ENCODE peak calls at places on chromosome 2, in five cellular contexts. E is kidney, X is right lobe of liver, A is left lung, C is cardiac muscle cell. Q is an unnamed sample. For H3K4me1, the result is how much of the 10 kb centered on the place peaks cover.

GRCh38 chr2:234399451-234400246 is 97.2 kb downstream of the ARL4C start:
- DNase-seq in C (no peak), A (no peak), X (no peak), E (no peak), Q (no peak)

GRCh38 chr2:27566628-27567027 is 16.2 kb upstream of the ZNF512 start:
- DNase-seq in X (no peak), E (no peak), C (no peak), A (no peak), Q (no peak)

GRCh38 chr2:159637988-159638501 is 21.7 kb upstream of the BAZ2B start:
- DNase-seq in C (no peak), E (no peak), A (no peak), X (no peak), Q (no peak)

GRCh38 chr2:8583400-8584173 is 98.3 kb upstream of the ID2 start:
- DNase-seq in E (peak), A (peak), X (peak), C (peak), Q (peak)

GRCh38 chr2:158729873-158730620 is 65.1 kb upstream of the DAPL1 start:
- DNase-seq in C (no peak), X (no peak), E (peak), A (no peak), Q (no peak)

GRCh38 chr2:72959995-72960981 is 43.0 kb downstream of the EMX1 start:
- DNase-seq in X (no peak), C (no peak), A (peak), E (peak), Q (no peak)

GRCh38 chr2:43059183-43059897 is 167.1 kb downstream of the ZFP36L2 start:
- DNase-seq in C (peak), X (peak), A (no peak), E (peak), Q (peak)

GRCh38 chr2:227153307-227153706 is 10.7 kb downstream of the COL4A4 start:
- DNase-seq in C (no peak), A (no peak), E (no peak), X (no peak), Q (no peak)

GRCh38 chr2:41894563-41895333 is 153.1 kb upstream of the PKDCC start:
- DNase-seq in X (peak), C (no peak), E (no peak), A (no peak), Q (no peak)

GRCh38 chr2:164046040-164046439 is 310.2 kb upstream of the FIGN start:
- DNase-seq in C (no peak), X (no peak), E (no peak), A (no peak), Q (no peak)

GRCh38 chr2:108268001-108268400 is 20.7 kb upstream of the SULT1C2 start:
- DNase-seq in C (no peak), E (no peak), X (no peak), A (no peak), Q (no peak)

GRCh38 chr2:165691615-165692014 is 102.4 kb downstream of the GALNT3 start:
- DNase-seq in X (no peak), E (no peak), A (no peak), C (no peak), Q (no peak)

GRCh38 chr2:168589236-168589635 is 133.2 kb downstream of the CERS6 start:
- DNase-seq in E (no peak), C (no peak), X (no peak), A (no peak), Q (no peak)

GRCh38 chr2:97996679-97997078 is 931 bp upstream of the TMEM131 start:
- DNase-seq in C (no peak), X (no peak), A (no peak), E (no peak), Q (peak)

GRCh38 chr2:5692561-5693287 is 540 bp downstream of the SOX11 start:
- DNase-seq in X (no peak), E (peak), C (peak), A (peak), Q (no peak)

GRCh38 chr2:30821960-30822359 is 14.7 kb upstream of the CAPN13 start:
- DNase-seq in X (peak), A (no peak), C (no peak), E (no peak), Q (no peak)

GRCh38 chr2:17107131-17107530 is 411.1 kb downstream of the RAD51AP2 start:
- DNase-seq in C (no peak), A (no peak), X (no peak), E (no peak), Q (no peak)

GRCh38 chr2:12619975-12620374 is 96.8 kb upstream of the TRIB2 start:
- DNase-seq in A (no peak), C (no peak), X (no peak), E (no peak), Q (no peak)

GRCh38 chr2:228657807-228658402 is 476.4 kb upstream of the SPHKAP start:
- DNase-seq in C (peak), A (no peak), E (no peak), X (no peak), Q (no peak)

GRCh38 chr2:230130668-230131364 is 62.1 kb upstream of the SLC16A14 start:
- DNase-seq in A (no peak), X (no peak), C (no peak), E (peak), Q (no peak)

GRCh38 chr2:187614756-187615155 is 60.5 kb upstream of the TFPI start:
- DNase-seq in A (no peak), X (no peak), C (no peak), E (no peak), Q (no peak)

GRCh38 chr2:133434962-133435668 is 133.1 kb downstream of the NCKAP5 start:
- DNase-seq in X (no peak), E (no peak), C (no peak), A (no peak), Q (no peak)

GRCh38 chr2:26035110-26035728 is 1.3 kb downstream of the RAB10 start:
- DNase-seq in C (no peak), A (no peak), E (no peak), X (no peak), Q (no peak)

GRCh38 chr2:8872821-8873432 is 35.5 kb upstream of the KIDINS220 start:
- DNase-seq in A (no peak), C (peak), X (no peak), E (no peak), Q (no peak)

GRCh38 chr2:50401772-50402653 is 629.9 kb downstream of the NRXN1 start:
- DNase-seq in E (no peak), A (no peak), X (no peak), C (peak), Q (no peak)

GRCh38 chr2:38097611-38098350 is 21.8 kb upstream of the CYP1B1 start:
- DNase-seq in C (no peak), E (no peak), A (no peak), X (no peak), Q (no peak)

GRCh38 chr2:38095079-38095478 is 19.1 kb upstream of the CYP1B1 start:
- DNase-seq in C (no peak), X (no peak), E (peak), A (no peak), Q (no peak)

GRCh38 chr2:38095655-38095995 is 19.7 kb upstream of the CYP1B1 start:
- DNase-seq in C (no peak), X (no peak), A (no peak), E (no peak), Q (no peak)

GRCh38 chr2:38098351-38099095 is 22.6 kb upstream of the CYP1B1 start:
- DNase-seq in A (no peak), X (no peak), C (no peak), E (no peak), Q (no peak)

GRCh38 chr2:38095996-38096861 is 20.3 kb upstream of the CYP1B1 start:
- DNase-seq in E (no peak), X (no peak), A (no peak), C (peak), Q (no peak)
- H3K4me1 ChIP-seq in E (under half), X (under half), A (half or more), C (under half), Q (half or more)

DNA sequence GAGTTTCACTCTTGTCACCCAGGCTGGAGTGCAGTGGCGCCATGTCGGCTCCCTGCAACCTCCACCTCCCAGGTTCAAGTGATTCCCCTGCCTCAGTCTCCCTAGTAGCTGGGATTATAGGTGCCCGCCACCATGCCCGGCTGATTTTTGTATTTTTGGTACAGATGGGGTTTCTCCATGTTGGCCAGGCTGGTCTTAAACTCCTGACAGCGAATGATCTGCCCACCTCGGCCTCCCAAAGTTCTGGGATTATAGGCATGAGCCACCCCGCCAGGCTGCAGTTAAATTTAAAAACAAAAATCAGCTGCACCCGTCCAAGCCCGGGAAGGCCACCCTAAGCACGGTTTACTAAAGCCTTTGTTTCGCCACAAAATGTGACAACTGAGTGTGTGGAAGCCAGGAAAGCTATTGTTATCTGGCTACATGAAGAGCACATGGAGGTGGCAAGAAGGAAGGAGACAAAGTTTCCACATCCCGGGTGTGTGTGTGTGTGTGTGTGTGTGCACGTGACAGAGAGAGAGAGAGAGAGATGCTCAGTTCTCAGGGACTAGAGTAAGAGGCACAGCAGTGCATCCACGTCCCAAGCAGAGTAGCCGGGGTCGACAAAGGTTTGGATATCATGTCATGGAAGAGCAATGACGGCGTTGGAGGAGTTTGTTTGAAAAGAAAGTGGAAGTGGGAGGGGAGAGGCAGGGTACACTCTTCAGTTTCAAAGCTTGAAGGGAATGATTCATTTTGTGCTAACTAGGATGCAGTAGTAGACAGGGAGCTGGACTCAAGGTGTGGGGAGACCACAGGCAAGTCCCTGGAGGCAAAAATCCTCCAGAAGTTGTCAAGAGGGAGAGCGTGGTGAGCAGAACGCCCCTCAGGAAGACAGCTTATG is 20.1 kb downstream of the INPP5D start:
- DNase-seq in C (no peak), A (no peak), E (peak), X (peak), Q (peak)
- H3K4me3 ChIP-seq in C (no peak), A (no peak), E (no peak), X (no peak), Q (no peak)

DNA sequence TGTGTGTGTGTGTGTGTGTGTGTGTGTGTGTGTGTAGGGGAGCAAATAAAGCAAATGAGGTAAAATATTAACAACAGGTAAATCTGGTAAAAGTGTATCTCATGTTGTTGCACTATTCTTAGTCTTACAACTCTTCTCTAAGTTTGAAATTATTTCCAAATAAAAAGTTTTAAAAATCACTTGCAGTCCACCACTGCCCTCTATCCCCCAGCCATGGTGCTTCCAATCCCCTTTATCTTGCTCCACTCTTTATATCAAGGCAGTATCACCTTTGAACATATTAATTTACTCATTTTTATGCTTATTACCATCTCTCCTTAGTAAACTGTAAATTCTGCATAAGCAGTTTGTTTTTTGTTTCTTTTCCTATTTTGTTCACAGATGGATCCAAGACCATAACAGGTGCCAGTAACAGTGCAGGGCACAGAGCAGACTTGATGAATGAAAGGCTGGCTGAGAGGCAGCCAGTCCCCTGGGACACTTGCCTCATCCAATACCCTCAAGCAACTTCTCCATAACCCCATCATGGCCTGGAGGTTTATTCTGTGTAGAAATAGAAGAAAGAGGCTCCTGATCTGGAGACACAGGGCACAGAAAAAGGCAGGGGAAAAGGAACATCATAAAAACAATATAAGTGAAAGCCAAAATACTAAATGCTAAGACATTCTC is 67.6 kb downstream of the LDAH start:
- DNase-seq in A (no peak), C (no peak), E (no peak), X (no peak), Q (no peak)
- TF ChIP-seq CTCF in A (no peak), C (no peak), E (peak), X (peak), Q (peak)

DNA sequence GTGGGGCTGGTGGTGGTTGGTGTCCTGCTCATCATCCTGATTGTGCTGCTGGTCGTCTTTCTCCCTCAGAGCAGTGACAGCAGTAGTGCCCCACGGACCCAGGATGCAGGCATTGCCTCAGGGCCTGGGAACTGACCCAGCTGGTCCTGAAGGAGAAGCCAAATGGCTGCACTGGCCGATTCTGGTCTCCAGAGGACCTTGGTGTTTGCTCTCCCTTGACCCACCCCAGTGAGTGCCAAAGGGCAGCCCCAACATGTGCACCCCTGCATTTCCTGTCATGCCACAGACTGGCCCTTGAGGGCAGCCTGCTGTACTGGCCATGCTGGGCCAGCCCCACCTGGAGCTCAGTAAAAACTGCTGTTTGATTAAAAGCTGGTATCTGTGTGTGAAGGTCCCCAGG is 2.5 kb upstream of the RNF181 start:
- DNase-seq in E (no peak), C (no peak), X (no peak), A (no peak), Q (no peak)
- H3K4me1 ChIP-seq in E (under half), C (under half), X (under half), A (half or more), Q (half or more)

GRCh38 chr2:169756342-169756741 is 22.7 kb downstream of the KLHL23 start:
- DNase-seq in A (no peak), X (no peak), C (no peak), E (no peak), Q (no peak)
- H3K4me3 ChIP-seq in A (no peak), X (no peak), C (no peak), E (no peak), Q (no peak)

GRCh38 chr2:111665011-111665410 is 219.0 kb downstream of the ANAPC1 start:
- DNase-seq in E (no peak), C (no peak), X (peak), A (no peak), Q (no peak)

GRCh38 chr2:111664451-111664850 is 219.5 kb downstream of the ANAPC1 start:
- DNase-seq in E (no peak), C (no peak), X (no peak), A (no peak), Q (no peak)

GRCh38 chr2:111662771-111663470 is 221.1 kb downstream of the ANAPC1 start:
- DNase-seq in A (no peak), C (no peak), E (no peak), X (peak), Q (no peak)

GRCh38 chr2:111662039-111662740 is 221.8 kb downstream of the ANAPC1 start:
- DNase-seq in A (no peak), E (no peak), C (no peak), X (peak), Q (no peak)

GRCh38 chr2:111663471-111663951 is 220.5 kb downstream of the ANAPC1 start:
- DNase-seq in C (no peak), A (no peak), E (no peak), X (peak), Q (no peak)
- TF ChIP-seq CTCF in C (peak), A (no peak), E (no peak), X (no peak), Q (no peak)

DNA sequence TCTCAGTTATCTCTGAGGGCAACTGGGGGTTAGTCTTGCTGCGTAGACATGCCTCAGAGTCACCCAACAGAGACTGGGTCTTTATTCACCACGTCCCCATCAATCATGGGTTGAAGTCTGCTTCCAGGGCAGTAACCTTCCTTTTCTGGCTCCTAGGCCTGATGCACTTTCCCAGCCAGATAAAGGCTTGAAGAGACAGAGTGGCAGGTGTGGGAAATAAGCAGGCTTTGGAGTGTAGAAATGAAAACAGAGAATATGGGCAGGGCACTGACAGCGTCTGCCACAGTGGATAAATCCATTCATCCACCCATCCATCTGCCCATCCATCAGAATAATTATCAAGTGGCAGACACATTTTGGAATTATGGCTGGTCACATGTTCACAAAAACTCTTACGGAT is 134.0 kb upstream of the LGALSL start:
- DNase-seq in A (no peak), C (no peak), E (no peak), X (no peak), Q (no peak)
- H3K4me1 ChIP-seq in A (under half), C (under half), E (under half), X (under half), Q (under half)

GRCh38 chr2:238895361-238895882 is 47.5 kb downstream of the TWIST2 start:
- DNase-seq in C (no peak), X (no peak), E (peak), A (no peak), Q (no peak)
- H3K4me3 ChIP-seq in C (no peak), X (no peak), E (no peak), A (no peak), Q (no peak)

GRCh38 chr2:3662239-3662638 is 4.2 kb downstream of the ALLC start:
- DNase-seq in E (no peak), A (no peak), X (no peak), C (no peak), Q (peak)
- TF ChIP-seq CTCF in E (no peak), A (no peak), X (peak), C (no peak), Q (no peak)

Q was measured in upper lobe of right lung.